ENCODE peak calls at places on chromosomes 2 and 18, in four cellular contexts. One of them, this sample, is unnamed.

GRCh38 chr2:113178891-113179290 is 5.1 kb downstream of the PSD4 start:
- DNase-seq in endothelial cell: no peak
- DNase-seq in left colon: no peak
- DNase-seq in posterior vena cava: peak; percentile 22
- DNase-seq in this sample: no peak

GRCh38 chr18:7921938-7922587 is 354.9 kb downstream of the PTPRM start:
- DNase-seq in posterior vena cava: no peak
- DNase-seq in left colon: no peak
- DNase-seq in endothelial cell: no peak
- DNase-seq in this sample: no peak

GRCh38 chr2:127067620-127068350 is 39.2 kb downstream of the BIN1 start:
- DNase-seq in posterior vena cava: no peak
- DNase-seq in endothelial cell: peak; percentile 73
- DNase-seq in left colon: peak; percentile 80
- DNase-seq in this sample: peak; percentile 56

GRCh38 chr2:148828941-148829340 is 46.1 kb upstream of the KIF5C start:
- DNase-seq in endothelial cell: no peak
- DNase-seq in left colon: no peak
- DNase-seq in posterior vena cava: no peak
- DNase-seq in this sample: no peak

GRCh38 chr18:9631814-9632496 is 17.6 kb upstream of the PPP4R1 start:
- DNase-seq in endothelial cell: no peak
- DNase-seq in left colon: no peak
- DNase-seq in posterior vena cava: no peak
- DNase-seq in this sample: no peak

GRCh38 chr2:46323671-46324207 is 26.5 kb downstream of the EPAS1 start:
- DNase-seq in left colon: no peak
- DNase-seq in endothelial cell: no peak
- DNase-seq in posterior vena cava: no peak
- DNase-seq in this sample: no peak

GRCh38 chr2:117737846-117738245 is 76.6 kb upstream of the DDX18 start:
- DNase-seq in posterior vena cava: no peak
- DNase-seq in left colon: no peak
- DNase-seq in endothelial cell: no peak
- DNase-seq in this sample: no peak

GRCh38 chr2:226581661-226582060 is 218.0 kb downstream of the IRS1 start:
- DNase-seq in left colon: no peak
- DNase-seq in posterior vena cava: no peak
- DNase-seq in endothelial cell: no peak
- DNase-seq in this sample: no peak

GRCh38 chr2:241891315-241891987 is 21.9 kb downstream of the RTP5 start:
- DNase-seq in left colon: no peak
- DNase-seq in posterior vena cava: peak; percentile 61
- DNase-seq in endothelial cell: no peak
- DNase-seq in this sample: peak; percentile 34

GRCh38 chr2:239910851-239911629 is 114.1 kb downstream of the NDUFA10 start:
- DNase-seq in left colon: no peak
- DNase-seq in posterior vena cava: peak; percentile 82
- DNase-seq in endothelial cell: no peak
- DNase-seq in this sample: no peak

GRCh38 chr2:174635747-174636399 is 38.3 kb upstream of the WIPF1 start:
- DNase-seq in posterior vena cava: no peak
- DNase-seq in endothelial cell: no peak
- DNase-seq in left colon: no peak
- DNase-seq in this sample: no peak

GRCh38 chr2:124967325-124967724 is 942.2 kb downstream of the CNTNAP5 start:
- DNase-seq in endothelial cell: no peak
- DNase-seq in posterior vena cava: no peak
- DNase-seq in left colon: no peak
- DNase-seq in this sample: no peak

GRCh38 chr2:38164881-38165280 is 88.9 kb upstream of the CYP1B1 start:
- DNase-seq in left colon: no peak
- DNase-seq in endothelial cell: no peak
- DNase-seq in posterior vena cava: no peak
- DNase-seq in this sample: no peak

GRCh38 chr2:8394569-8395359 is 287.1 kb upstream of the ID2 start:
- DNase-seq in endothelial cell: no peak
- DNase-seq in left colon: no peak
- DNase-seq in posterior vena cava: no peak
- DNase-seq in this sample: no peak

GRCh38 chr2:144165599-144166250 is 354.2 kb downstream of the ZEB2 start:
- DNase-seq in left colon: no peak
- DNase-seq in endothelial cell: no peak
- DNase-seq in posterior vena cava: no peak
- DNase-seq in this sample: no peak

GRCh38 chr2:237446333-237446654 is 32.3 kb upstream of the COL6A3 start:
- DNase-seq in posterior vena cava: no peak
- DNase-seq in left colon: no peak
- DNase-seq in endothelial cell: no peak
- DNase-seq in this sample: no peak

GRCh38 chr2:131039908-131040660 is 53.2 kb downstream of the FAM168B start:
- DNase-seq in left colon: no peak
- DNase-seq in endothelial cell: no peak
- DNase-seq in posterior vena cava: peak; percentile 77
- DNase-seq in this sample: no peak

GRCh38 chr2:128301501-128301966 is 17.1 kb downstream of the HS6ST1 start:
- DNase-seq in left colon: no peak
- DNase-seq in endothelial cell: no peak
- DNase-seq in posterior vena cava: no peak
- DNase-seq in this sample: no peak